ENCODE peak calls at places on chromosome 1, in seven cellular contexts. E is left ventricle myocardium superior; Z is 8988T; R is NCI-H2107; O is stimulated activated CD4-positive, alpha-beta T cell treated with anti-CD3 and anti-CD28 coated beads, TNF-alpha, amount 100 ng/mL, for 48 hours; V is AG04450; M is HuH-7.5. C is an unnamed sample.

GRCh38 chr1:15700510-15700909 is 16.4 kb downstream of the PLEKHM2 start:
- DNase-seq in E (no peak), Z (no peak), R (no peak), O (no peak), V (no peak), M (no peak), C (no peak)

GRCh38 chr1:170705981-170706380 is 42.0 kb downstream of the PRRX1 start:
- DNase-seq in E (no peak), Z (no peak), R (no peak), O (no peak), V (no peak), M (no peak), C (no peak)

GRCh38 chr1:44693159-44693558 is 18.6 kb downstream of the ARMH1 start:
- DNase-seq in E (no peak), Z (no peak), R (no peak), O (no peak), V (no peak), M (no peak), C (no peak)

GRCh38 chr1:66335859-66336640 is 197.9 kb upstream of the SGIP1 start:
- DNase-seq in E (peak), Z (no peak), R (no peak), O (peak), V (no peak), M (no peak), C (peak)

GRCh38 chr1:174692313-174692712 is 244.5 kb downstream of the GPR52 start:
- DNase-seq in E (no peak), Z (no peak), R (no peak), O (no peak), V (peak), M (no peak), C (no peak)

GRCh38 chr1:231951399-231951798 is 324.8 kb downstream of the DISC1 start:
- DNase-seq in E (no peak), Z (no peak), R (no peak), O (no peak), V (no peak), M (no peak), C (no peak)

GRCh38 chr1:235675152-235675890 is 25.7 kb upstream of the GNG4 start:
- DNase-seq in E (no peak), Z (no peak), R (no peak), O (no peak), V (peak), M (no peak), C (no peak)

GRCh38 chr1:157784801-157785200 is 7.9 kb upstream of the FCRL2 start:
- DNase-seq in E (no peak), Z (no peak), R (no peak), O (no peak), V (no peak), M (no peak), C (no peak)

C was measured in CD8-positive, alpha-beta memory T cell.